ENCODE peak calls at places on chromosomes 2 and 18, in six cellular contexts. Y, S, A, J, R and K are unnamed samples.

GRCh38 chr2:190805126-190805525 is 75.5 kb upstream of the GLS start:
- DNase-seq in R (no peak), S (no peak), Y (no peak), J (no peak), A (no peak), K (no peak)

GRCh38 chr2:197700960-197701359 is 4.2 kb upstream of the MARS2 start:
- DNase-seq in A (no peak), J (no peak), R (no peak), S (no peak), Y (no peak), K (peak; percentile 10)

GRCh38 chr2:9474361-9475117 is at the start of gene IAH1:
- DNase-seq in A (no peak), J (peak; percentile 51), Y (peak; percentile 54), R (peak; percentile 36), S (no peak), K (peak; percentile 12)

GRCh38 chr2:96665083-96665569 is 22.6 kb downstream of the FER1L5 start:
- DNase-seq in J (no peak), A (no peak), S (peak; percentile 99), R (peak; percentile 41), Y (no peak), K (peak; percentile 82)

GRCh38 chr2:37471994-37472393 is 127.6 kb downstream of the QPCT start:
- DNase-seq in S (peak; percentile 87), A (no peak), Y (no peak), R (no peak), J (no peak), K (peak; percentile 45)

GRCh38 chr2:11340717-11341116 is 3.7 kb downstream of the ROCK2 start:
- DNase-seq in Y (no peak), S (no peak), J (no peak), A (no peak), R (no peak), K (no peak)

GRCh38 chr2:209638346-209638745 is 133.3 kb upstream of the UNC80 start:
- DNase-seq in A (no peak), Y (no peak), R (no peak), J (no peak), S (peak; percentile 27), K (no peak)

GRCh38 chr2:217685255-217685605 is 317.6 kb downstream of the TNS1 start:
- DNase-seq in A (no peak), Y (no peak), R (peak; percentile 91), S (peak; percentile 95), J (no peak), K (peak; percentile 97)

GRCh38 chr2:111629983-111630382 is 254.0 kb downstream of the ANAPC1 start:
- DNase-seq in S (no peak), A (no peak), R (no peak), J (no peak), Y (no peak), K (no peak)

GRCh38 chr2:202605174-202605573 is 29.6 kb upstream of the FAM117B start:
- DNase-seq in R (no peak), A (no peak), J (no peak), S (no peak), Y (no peak), K (no peak)

GRCh38 chr2:157497603-157498314 is 53.9 kb upstream of the CYTIP start:
- DNase-seq in R (peak; percentile 55), Y (no peak), S (peak; percentile 49), J (no peak), A (peak; percentile 6), K (peak; percentile 82)

GRCh38 chr2:3044587-3045317 is 332.9 kb downstream of the EIPR1 start:
- DNase-seq in A (no peak), S (no peak), R (no peak), J (no peak), Y (no peak), K (no peak)

GRCh38 chr2:1233280-1233679 is 180.0 kb upstream of the TPO start:
- DNase-seq in S (no peak), A (no peak), Y (no peak), J (no peak), R (no peak), K (no peak)

GRCh38 chr18:70380915-70381896 is 92.4 kb downstream of the SOCS6 start:
- DNase-seq in Y (no peak), S (no peak), A (peak; percentile 50), R (peak; percentile 47), J (peak; percentile 55), K (peak; percentile 45)

GRCh38 chr2:134762508-134762907 is 43.7 kb upstream of the TMEM163 start:
- DNase-seq in S (no peak), R (no peak), A (no peak), J (no peak), Y (no peak), K (no peak)

GRCh38 chr2:41836944-41837343 is 210.9 kb upstream of the PKDCC start:
- DNase-seq in S (peak; percentile 58), R (peak; percentile 70), Y (peak; percentile 70), J (peak; percentile 54), A (peak; percentile 76), K (peak; percentile 31)

GRCh38 chr2:104444392-104444791 is 409.5 kb upstream of the POU3F3 start:
- DNase-seq in A (no peak), Y (no peak), R (no peak), J (no peak), S (no peak), K (no peak)

GRCh38 chr2:151522556-151522955 is 112.9 kb downstream of the RIF1 start:
- DNase-seq in R (no peak), J (no peak), Y (no peak), S (no peak), A (no peak), K (peak; percentile 94)

GRCh38 chr2:27638709-27639108 is 9.9 kb downstream of the GPN1 start:
- DNase-seq in J (no peak), R (no peak), Y (no peak), A (no peak), S (peak; percentile 90), K (no peak)

GRCh38 chr18:21117385-21118135 is 5.9 kb upstream of the ROCK1 start:
- DNase-seq in R (peak; percentile 14), S (peak; percentile 92), A (no peak), J (no peak), Y (no peak), K (peak; percentile 35)

GRCh38 chr18:77223221-77223639 is 26.4 kb upstream of the GALR1 start:
- DNase-seq in Y (no peak), J (no peak), A (no peak), R (no peak), S (no peak), K (no peak)

GRCh38 chr2:128403814-128404708 is 85.4 kb upstream of the HS6ST1 start:
- DNase-seq in Y (no peak), J (no peak), S (no peak), A (no peak), R (no peak), K (no peak)

GRCh38 chr2:62920070-62920469 is 130.6 kb upstream of the OTX1 start:
- DNase-seq in Y (no peak), J (no peak), S (peak; percentile 39), R (no peak), A (no peak), K (peak; percentile 60)

GRCh38 chr2:120939595-120940318 is 204.1 kb downstream of the GLI2 start:
- DNase-seq in J (no peak), R (peak; percentile 85), Y (no peak), A (no peak), S (peak; percentile 95), K (no peak)

GRCh38 chr18:22983175-22983574 is 50.0 kb downstream of the RBBP8 start:
- DNase-seq in R (peak; percentile 34), Y (no peak), S (peak; percentile 64), J (no peak), A (no peak), K (peak; percentile 62)

GRCh38 chr2:208415897-208416296 is 9.3 kb downstream of the PTH2R start:
- DNase-seq in R (no peak), S (no peak), J (no peak), A (no peak), Y (no peak), K (no peak)

GRCh38 chr2:82690757-82691411 is 1768.2 kb downstream of the SUCLG1 start:
- DNase-seq in Y (no peak), S (no peak), R (no peak), A (no peak), J (no peak), K (no peak)

DNA sequence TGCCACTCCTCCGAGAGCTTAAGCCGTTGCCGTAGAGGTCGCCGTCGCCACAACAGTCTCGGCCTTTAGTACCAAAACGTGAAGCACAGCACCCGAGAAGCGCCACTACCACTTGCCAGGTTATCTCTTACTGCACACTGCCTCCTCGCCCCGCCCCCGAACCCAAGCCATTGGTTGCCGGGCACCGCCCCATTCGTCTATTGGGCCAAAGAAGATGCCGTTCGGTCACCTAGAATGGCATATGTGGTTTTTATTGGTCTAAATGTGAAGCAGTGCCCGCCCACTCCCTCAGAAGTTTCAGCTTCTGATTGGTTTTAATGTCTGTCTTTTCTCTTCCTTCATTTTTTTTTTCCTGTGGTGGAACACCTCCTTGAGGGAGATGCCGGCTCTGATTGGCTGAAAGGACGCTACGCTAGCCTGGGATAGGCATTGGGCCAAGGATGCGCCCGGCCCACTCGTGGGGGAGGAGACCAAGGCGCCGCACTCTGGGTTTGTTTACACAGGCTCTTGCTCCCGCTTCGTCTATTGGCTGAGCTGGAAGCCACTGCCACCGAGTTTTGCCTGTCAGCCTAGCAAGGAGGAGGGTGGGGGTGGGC is at the start of gene PAIP2B:
- DNase-seq in Y (peak; percentile 96), S (peak; percentile 97), R (peak; percentile 100), A (peak; percentile 99), J (peak; percentile 100), K (peak; percentile 100)
- H4K8ac ChIP-seq in Y (peak within 1 kb of the TSS; percentile 72), S (no peak within 1 kb of the TSS), R (no peak within 1 kb of the TSS), A (no peak within 1 kb of the TSS), J (no peak within 1 kb of the TSS), K (peak within 1 kb of the TSS; percentile 54)

GRCh38 chr2:69308338-69308737 is 78.7 kb downstream of the GFPT1 start:
- DNase-seq in J (no peak), S (no peak), Y (no peak), A (no peak), R (no peak), K (no peak)
- H4K8ac ChIP-seq in J (no peak overlapping the region), S (peak overlapping the region; percentile 96), Y (no peak overlapping the region), A (no peak overlapping the region), R (no peak overlapping the region), K (no peak overlapping the region)

DNA sequence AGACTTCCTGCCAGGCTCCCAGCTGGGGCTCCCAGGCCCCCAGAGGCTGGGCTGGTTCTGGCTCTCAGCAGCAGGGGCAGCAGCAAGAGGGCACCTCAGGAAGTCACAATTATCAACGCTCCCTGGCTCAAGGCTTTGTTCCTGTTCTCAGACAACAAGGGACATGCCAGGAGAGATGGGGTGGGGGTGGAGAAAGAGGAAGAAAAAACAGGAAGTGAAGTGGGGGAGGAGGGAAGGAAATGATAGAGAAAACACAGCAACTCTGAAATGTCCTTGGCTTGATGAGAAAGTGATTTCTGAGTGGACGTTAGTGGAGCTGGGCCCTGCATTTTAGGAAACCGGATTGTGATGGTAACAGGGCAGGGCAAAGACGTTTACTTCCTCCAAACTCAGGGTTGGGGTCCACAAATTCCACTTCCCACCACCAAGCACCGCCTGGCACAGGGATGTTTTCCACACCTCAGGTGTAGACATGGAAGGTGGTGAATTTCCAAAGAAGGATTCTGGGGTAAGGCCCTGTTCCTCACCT is 40.4 kb downstream of the CYRIA start:
- DNase-seq in Y (no peak), A (no peak), R (peak; percentile 71), S (no peak), J (no peak), K (no peak)
- H4K8ac ChIP-seq in Y (no peak overlapping the region), A (no peak overlapping the region), R (peak overlapping the region; percentile 6), S (peak overlapping the region; percentile 71), J (no peak overlapping the region), K (peak overlapping the region; percentile 64)

DNA sequence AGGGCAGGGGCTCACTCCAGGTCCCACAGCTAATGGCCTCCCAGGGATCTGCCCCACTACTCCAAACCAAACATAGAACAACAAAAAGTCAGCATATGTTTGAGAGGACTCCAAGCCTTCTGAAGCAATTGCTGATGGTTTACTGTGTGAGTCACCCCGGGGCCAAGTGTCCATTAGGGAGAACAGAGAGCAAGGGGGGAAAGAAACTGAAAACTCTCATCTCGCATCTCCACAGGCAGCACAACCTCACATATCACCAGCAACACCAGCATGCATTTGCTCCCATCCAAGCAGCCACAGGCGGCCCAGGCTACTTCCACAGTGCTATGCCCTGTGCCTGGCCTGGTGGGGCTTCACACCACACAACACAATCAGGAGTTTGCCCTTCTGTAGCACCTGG is 39.1 kb downstream of the CYRIA start:
- DNase-seq in Y (no peak), A (no peak), S (peak; percentile 81), J (no peak), R (no peak), K (peak; percentile 67)
- H4K8ac ChIP-seq in Y (peak overlapping the region; percentile 19), A (no peak overlapping the region), S (no peak overlapping the region), J (no peak overlapping the region), R (no peak overlapping the region), K (no peak overlapping the region)